ENCODE peak calls at places on chromosomes 5 and 9, in seven cellular contexts. M, A, W, V, O, I and Q are unnamed samples.

GRCh38 chr9:86720893-86721698 is 226.2 kb downstream of the GAS1 start:
- DNase-seq in O (no peak), V (no peak), W (no peak), I (no peak), M (peak; percentile 38), A (no peak), Q (no peak)

GRCh38 chr5:40681351-40682311 is 1.9 kb downstream of the PTGER4 start:
- DNase-seq in I (peak; percentile 45), M (no peak), A (no peak), W (peak; percentile 81), V (peak; percentile 27), O (peak; percentile 44), Q (peak; percentile 77)

GRCh38 chr9:131835132-131835910 is 95.4 kb upstream of the RAPGEF1 start:
- DNase-seq in M (no peak), A (no peak), W (no peak), O (no peak), V (no peak), I (no peak), Q (peak; percentile 14)

GRCh38 chr9:91428927-91429351 is 5.3 kb upstream of the NFIL3 start:
- DNase-seq in W (no peak), M (no peak), I (no peak), A (no peak), V (no peak), O (no peak), Q (no peak)

GRCh38 chr9:98190757-98191105 is 1.7 kb downstream of the CORO2A start:
- DNase-seq in A (no peak), V (no peak), O (no peak), M (no peak), W (no peak), I (no peak), Q (no peak)

GRCh38 chr9:127169507-127169883 is 47.1 kb upstream of the ANGPTL2 start:
- DNase-seq in M (no peak), A (no peak), I (no peak), W (no peak), O (no peak), V (no peak), Q (no peak)

GRCh38 chr9:88828018-88828417 is 163.2 kb upstream of the S1PR3 start:
- DNase-seq in A (no peak), I (no peak), O (no peak), W (no peak), M (no peak), V (no peak), Q (no peak)

GRCh38 chr5:143629871-143630658 is 181.9 kb upstream of the HMHB1 start:
- DNase-seq in M (peak; percentile 59), V (no peak), O (no peak), W (no peak), I (no peak), A (no peak), Q (no peak)

GRCh38 chr9:81557957-81558791 is 131.2 kb downstream of the TLE1 start:
- DNase-seq in I (no peak), O (no peak), V (no peak), A (no peak), M (peak; percentile 91), W (no peak), Q (no peak)

GRCh38 chr5:112316731-112317130 is 102.3 kb downstream of the EPB41L4A start:
- DNase-seq in I (no peak), A (no peak), M (no peak), V (no peak), W (no peak), O (no peak), Q (no peak)

GRCh38 chr9:15268796-15269195 is 38.2 kb downstream of the TTC39B start:
- DNase-seq in M (no peak), V (no peak), W (no peak), O (no peak), I (no peak), A (no peak), Q (no peak)